ENCODE peak calls at places on chromosomes 5 and 9, in ten cellular contexts. D is NCI-H2171 treated with DMSO at 0.1 percent for 48 hours; V is adrenal gland; J is pancreas; G is nephron progenitor cell; M is hypothalamus; W is HFFc6; P is H7; B is activated T-helper 1 cell treated with anti-CD3 and anti-CD28 coated beads, Interleukin-12 subunit alpha, Interleukin-12 subunit beta, Interleukin-2, Interleukin-4 antibody, amounts not matched to agents 30 ng/mL and 10 ng/mL and 1 ng/mL, durations not matched to agents 14 hours and 24 hours and 36 hours; Y is EH. O is an unnamed sample.
A peak's percentile ranks its signal among the peaks of the same experiment; 100 is the strongest.

GRCh38 chr5:115543365-115543700 is 1.2 kb downstream of the FEM1C start:
- DNase-seq in J (no peak), V (peak; percentile 17), P (no peak), G (no peak), Y (peak; percentile 25), W (no peak), M (no peak), D (no peak), B (no peak), O (no peak)

GRCh38 chr9:122904466-122904822 is 715 bp downstream of the RC3H2 start:
- DNase-seq in V (peak; percentile 46), M (no peak), Y (peak; percentile 58), D (peak; percentile 16), J (no peak), P (peak; percentile 68), B (peak; percentile 11), W (peak; percentile 30), G (peak; percentile 52), O (peak; percentile 70)

GRCh38 chr5:150700298-150700599 is 613 bp downstream of the RBM22 start:
- DNase-seq in G (no peak), D (no peak), P (peak; percentile 9), Y (no peak), J (no peak), W (peak; percentile 8), V (no peak), B (no peak), M (no peak), O (no peak)

GRCh38 chr5:607541-608285 is 4.4 kb upstream of the CEP72 start:
- DNase-seq in D (no peak), G (no peak), M (no peak), P (no peak), B (no peak), V (no peak), Y (no peak), J (no peak), W (no peak), O (peak; percentile 67)

GRCh38 chr5:65190328-65191053 is 291.2 kb downstream of the ADAMTS6 start:
- DNase-seq in P (no peak), V (no peak), Y (peak; percentile 99), M (no peak), G (no peak), J (no peak), W (peak; percentile 91), B (no peak), D (no peak), O (no peak)

GRCh38 chr5:134540747-134541733 is 15.6 kb downstream of the JADE2 start:
- DNase-seq in P (peak; percentile 46), D (no peak), G (no peak), B (no peak), V (no peak), Y (no peak), W (no peak), J (no peak), M (no peak), O (no peak)

GRCh38 chr5:123084730-123085605 is 4.1 kb upstream of the PRDM6 start:
- DNase-seq in B (no peak), Y (no peak), W (no peak), P (peak; percentile 46), D (peak; percentile 4), M (no peak), G (no peak), J (no peak), V (no peak), O (no peak)

GRCh38 chr5:38997579-38997978 is 76.6 kb downstream of the RICTOR start:
- DNase-seq in P (no peak), D (no peak), M (no peak), J (no peak), G (no peak), B (no peak), W (no peak), V (no peak), Y (no peak), O (no peak)

GRCh38 chr9:96061293-96061987 is 185.9 kb downstream of the ERCC6L2 start:
- DNase-seq in P (peak; percentile 82), Y (peak; percentile 53), V (peak; percentile 39), G (no peak), B (peak; percentile 16), D (peak; percentile 22), J (peak; percentile 60), W (peak; percentile 19), M (peak; percentile 30), O (no peak)

GRCh38 chr5:21654-22233 is 70.2 kb upstream of the PLEKHG4B start:
- DNase-seq in P (peak; percentile 16), B (no peak), V (no peak), Y (peak; percentile 42), G (no peak), D (no peak), M (no peak), J (no peak), W (peak; percentile 42), O (peak; percentile 27)

O was measured in OCI-LY7.